ENCODE peak calls at places on chromosomes 4 and X, in ten cellular contexts. Q, V, X, J, S, H, U, W, G and C are unnamed samples.

GRCh38 chr4:48976007-48976406 is 10.1 kb upstream of the CWH43 start:
- DNase-seq in Q (no peak), V (no peak), X (no peak), J (no peak), S (no peak), H (no peak), U (no peak), W (no peak), G (no peak), C (no peak)

GRCh38 chr4:71231073-71231752 is 107.6 kb upstream of the SLC4A4 start:
- DNase-seq in Q (no peak), V (no peak), X (no peak), J (no peak), S (peak; percentile 67), H (no peak), U (peak; percentile 58), W (no peak), G (no peak), C (no peak)

GRCh38 chr4:70754990-70755688 is 33.4 kb downstream of the RUFY3 start:
- DNase-seq in Q (no peak), V (no peak), X (no peak), J (no peak), S (peak; percentile 7), H (no peak), U (no peak), W (no peak), G (no peak), C (no peak)

GRCh38 chrX:53479295-53479694 is 45.1 kb upstream of the HSD17B10 start:
- DNase-seq in Q (no peak), V (peak; percentile 0), X (no peak), J (no peak), S (no peak), H (no peak), U (peak; percentile 15), W (no peak), G (no peak), C (no peak)

GRCh38 chrX:54248309-54248708 is 65.3 kb upstream of the FAM120C start:
- DNase-seq in Q (no peak), V (peak; percentile 6), X (no peak), J (no peak), S (peak; percentile 54), H (no peak), U (peak; percentile 60), W (peak; percentile 35), G (no peak), C (no peak)

GRCh38 chrX:103234869-103235268 is 20.0 kb downstream of the BEX4 start:
- DNase-seq in Q (no peak), V (no peak), X (no peak), J (no peak), S (no peak), H (no peak), U (no peak), W (no peak), G (no peak), C (no peak)

GRCh38 chr4:77358315-77358928 is 201.4 kb downstream of the CCNG2 start:
- DNase-seq in Q (no peak), V (peak; percentile 47), X (no peak), J (no peak), S (peak; percentile 71), H (peak; percentile 3), U (peak; percentile 56), W (peak; percentile 59), G (peak; percentile 10), C (peak; percentile 17)

GRCh38 chrX:105822138-105823091 is at the start of gene NRK:
- DNase-seq in Q (no peak), V (no peak), X (no peak), J (no peak), S (no peak), H (no peak), U (peak; percentile 0), W (no peak), G (no peak), C (no peak)

GRCh38 chr4:6466756-6467381 is 5.5 kb downstream of the PPP2R2C start:
- DNase-seq in Q (no peak), V (no peak), X (no peak), J (no peak), S (no peak), H (no peak), U (no peak), W (no peak), G (no peak), C (no peak)

GRCh38 chr4:105613326-105613725 is 60.9 kb downstream of the ARHGEF38 start:
- DNase-seq in Q (no peak), V (no peak), X (no peak), J (no peak), S (no peak), H (no peak), U (peak; percentile 85), W (no peak), G (no peak), C (no peak)

GRCh38 chrX:104641176-104641575 is 75.2 kb downstream of the IL1RAPL2 start:
- DNase-seq in Q (no peak), V (peak; percentile 4), X (no peak), J (no peak), S (no peak), H (no peak), U (no peak), W (peak; percentile 6), G (no peak), C (no peak)

GRCh38 chr4:39362827-39363226 is 3.3 kb downstream of the RFC1 start:
- DNase-seq in Q (no peak), V (no peak), X (no peak), J (no peak), S (no peak), H (no peak), U (no peak), W (no peak), G (no peak), C (no peak)

GRCh38 chr4:133148690-133149363 is at the start of gene PCDH10:
- DNase-seq in Q (no peak), V (no peak), X (no peak), J (peak; percentile 52), S (peak; percentile 91), H (no peak), U (peak; percentile 93), W (no peak), G (peak; percentile 81), C (no peak)

GRCh38 chr4:25031077-25031606 is 396 bp upstream of the LGI2 start:
- DNase-seq in Q (no peak), V (peak; percentile 14), X (no peak), J (no peak), S (peak; percentile 46), H (no peak), U (peak; percentile 2), W (no peak), G (no peak), C (no peak)

GRCh38 chr4:127856485-127857447 is 23.9 kb upstream of the PLK4 start:
- DNase-seq in Q (no peak), V (no peak), X (no peak), J (no peak), S (peak; percentile 93), H (no peak), U (peak; percentile 93), W (peak; percentile 63), G (no peak), C (no peak)

GRCh38 chr4:108060164-108060563 is 70.5 kb downstream of the HADH start:
- DNase-seq in Q (no peak), V (no peak), X (no peak), J (no peak), S (peak; percentile 48), H (no peak), U (peak; percentile 55), W (peak; percentile 45), G (no peak), C (no peak)

GRCh38 chr4:185004562-185005208 is 13.6 kb upstream of the HELT start:
- DNase-seq in Q (no peak), V (no peak), X (no peak), J (no peak), S (no peak), H (no peak), U (no peak), W (no peak), G (no peak), C (no peak)

GRCh38 chr4:118265312-118266144 is 87.3 kb downstream of the PRSS12 start:
- DNase-seq in Q (no peak), V (no peak), X (no peak), J (peak; percentile 33), S (peak; percentile 17), H (peak; percentile 41), U (peak; percentile 28), W (no peak), G (peak; percentile 65), C (no peak)

GRCh38 chrX:38109042-38109904 is 102.9 kb downstream of the SYTL5 start:
- DNase-seq in Q (no peak), V (no peak), X (no peak), J (no peak), S (no peak), H (no peak), U (no peak), W (no peak), G (no peak), C (no peak)

GRCh38 chr4:54898941-54899340 is 226.5 kb downstream of the KDR start:
- DNase-seq in Q (no peak), V (no peak), X (no peak), J (no peak), S (no peak), H (no peak), U (no peak), W (no peak), G (no peak), C (no peak)

GRCh38 chrX:20271186-20271585 is 4.5 kb upstream of the RPS6KA3 start:
- DNase-seq in Q (no peak), V (peak; percentile 29), X (no peak), J (no peak), S (no peak), H (no peak), U (no peak), W (no peak), G (no peak), C (no peak)

GRCh38 chr4:52235775-52236174 is 184.7 kb downstream of the SPATA18 start:
- DNase-seq in Q (no peak), V (no peak), X (no peak), J (no peak), S (no peak), H (no peak), U (no peak), W (no peak), G (no peak), C (no peak)

GRCh38 chr4:121096174-121096573 is 23.8 kb upstream of the NDNF start:
- DNase-seq in Q (no peak), V (no peak), X (no peak), J (no peak), S (peak; percentile 30), H (no peak), U (no peak), W (no peak), G (no peak), C (no peak)

GRCh38 chr4:131344761-131345160 is 1804.3 kb upstream of the PCDH10 start:
- DNase-seq in Q (no peak), V (no peak), X (no peak), J (no peak), S (no peak), H (no peak), U (no peak), W (no peak), G (no peak), C (no peak)

GRCh38 chrX:114906978-114907510 is 110.4 kb downstream of the IL13RA2 start:
- DNase-seq in Q (no peak), V (no peak), X (no peak), J (no peak), S (no peak), H (no peak), U (no peak), W (no peak), G (no peak), C (no peak)